ENCODE peak calls at places on chromosomes 1 and 21, in five cellular contexts. E, A, Z, G and F are unnamed samples.

GRCh38 chr1:239914827-239915231 is 176.9 kb upstream of the FMN2 start:
- DNase-seq in A (peak; percentile 81), G (no peak), Z (no peak), E (peak; percentile 14), F (no peak)

GRCh38 chr1:110150330-110151174 is at the start of gene SLC6A17:
- DNase-seq in E (peak; percentile 75), Z (peak; percentile 30), A (peak; percentile 68), G (peak; percentile 81), F (peak; percentile 61)

GRCh38 chr1:78547081-78547480 is 56.3 kb downstream of the PTGFR start:
- DNase-seq in G (no peak), A (no peak), Z (no peak), E (no peak), F (no peak)

GRCh38 chr1:241672301-241672700 is 20.2 kb downstream of the WDR64 start:
- DNase-seq in A (no peak), G (no peak), Z (no peak), E (no peak), F (no peak)

GRCh38 chr1:15949453-15950245 is 26.3 kb downstream of the ZBTB17 start:
- DNase-seq in E (peak; percentile 59), A (peak; percentile 96), G (peak; percentile 56), Z (peak; percentile 99), F (peak; percentile 80)

GRCh38 chr1:108897865-108898720 is 21.3 kb downstream of the GPSM2 start:
- DNase-seq in A (peak; percentile 79), G (no peak), Z (peak; percentile 76), E (peak; percentile 89), F (no peak)

GRCh38 chr1:114353233-114353632 is 157.8 kb downstream of the TRIM33 start:
- DNase-seq in Z (no peak), E (no peak), G (peak; percentile 46), A (peak; percentile 80), F (no peak)

GRCh38 chr1:55214903-55215193 is 316 bp downstream of the USP24 start:
- DNase-seq in E (no peak), G (peak; percentile 75), A (peak; percentile 49), Z (peak; percentile 64), F (peak; percentile 58)

GRCh38 chr1:27163093-27163492 is 8.2 kb upstream of the SLC9A1 start:
- DNase-seq in A (no peak), G (no peak), E (no peak), Z (no peak), F (no peak)

GRCh38 chr1:227891223-227891954 is 56.3 kb downstream of the WNT9A start:
- DNase-seq in E (peak; percentile 56), A (no peak), G (peak; percentile 43), Z (no peak), F (no peak)

GRCh38 chr1:166947398-166948043 is 27.8 kb downstream of the ILDR2 start:
- DNase-seq in Z (peak; percentile 69), G (peak; percentile 65), E (peak; percentile 62), A (peak; percentile 28), F (peak; percentile 58)

GRCh38 chr1:21634481-21635137 is 34.5 kb downstream of the RAP1GAP start:
- DNase-seq in G (no peak), A (no peak), Z (no peak), E (no peak), F (no peak)

GRCh38 chr21:31397939-31398338 is 53.9 kb upstream of the TIAM1 start:
- DNase-seq in E (no peak), A (no peak), Z (no peak), G (no peak), F (no peak)

GRCh38 chr1:92004129-92004528 is 25.7 kb upstream of the EPHX4 start:
- DNase-seq in E (no peak), A (no peak), Z (no peak), G (no peak), F (no peak)

GRCh38 chr1:31064685-31065309 is 720 bp downstream of the PUM1 start:
- DNase-seq in G (no peak), A (peak; percentile 17), E (peak; percentile 41), Z (no peak), F (no peak)
- H4K91ac ChIP-seq in G (peak overlapping the region; percentile 14), A (peak overlapping the region; percentile 87), E (peak overlapping the region; percentile 88), Z (peak overlapping the region; percentile 57), F (peak overlapping the region; percentile 27)

GRCh38 chr1:3167255-3167654 is 98.3 kb downstream of the PRDM16 start:
- DNase-seq in G (no peak), E (no peak), Z (no peak), A (no peak), F (no peak)

GRCh38 chr1:3162483-3162882 is 93.5 kb downstream of the PRDM16 start:
- DNase-seq in A (no peak), E (no peak), Z (no peak), G (no peak), F (no peak)

GRCh38 chr1:3163356-3163755 is 94.4 kb downstream of the PRDM16 start:
- DNase-seq in E (no peak), G (no peak), A (no peak), Z (no peak), F (no peak)

GRCh38 chr1:3166206-3166918 is 97.4 kb downstream of the PRDM16 start:
- DNase-seq in Z (no peak), E (no peak), A (no peak), G (no peak), F (no peak)

GRCh38 chr1:3164671-3165070 is 95.7 kb downstream of the PRDM16 start:
- DNase-seq in G (no peak), Z (no peak), E (no peak), A (no peak), F (no peak)
- H4K91ac ChIP-seq in G (no peak overlapping the region), Z (no peak overlapping the region), E (no peak overlapping the region), A (no peak overlapping the region), F (no peak overlapping the region)

DNA sequence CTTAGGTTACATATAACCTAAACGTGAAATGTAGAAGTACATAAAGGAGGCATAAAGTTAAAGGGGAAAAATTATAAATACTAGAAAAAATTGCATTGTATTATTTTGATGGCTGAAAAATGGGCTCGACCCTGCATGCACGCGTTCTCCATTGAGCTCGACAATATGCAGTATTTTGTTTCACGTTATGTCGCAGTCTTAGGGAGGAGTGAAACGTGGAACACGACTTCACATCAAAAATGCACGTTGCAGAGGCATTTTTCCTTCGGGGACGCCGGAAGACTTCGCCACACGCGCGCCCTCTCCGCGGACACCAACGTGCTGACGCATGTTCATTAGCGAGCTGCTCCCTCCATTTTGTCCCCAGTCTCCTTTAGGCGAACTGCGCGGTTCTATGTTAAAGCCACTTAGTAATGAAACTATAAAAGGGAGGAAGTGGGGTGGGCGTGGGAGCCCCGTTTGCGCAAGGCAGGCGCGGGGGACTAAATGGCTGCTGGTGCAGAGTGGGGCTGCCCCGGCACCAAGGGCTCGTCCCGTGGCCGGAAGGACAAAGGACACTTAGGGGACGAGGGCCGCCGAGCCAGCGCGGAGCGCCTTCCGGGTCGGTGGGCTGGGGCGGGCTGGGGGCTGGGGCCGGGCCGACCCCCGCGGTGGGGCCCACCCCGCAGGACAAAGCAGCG is 722 bp upstream of the COX20 start:
- DNase-seq in A (peak; percentile 92), E (peak; percentile 89), Z (peak; percentile 97), G (no peak), F (no peak)
- H4K91ac ChIP-seq in A (peak overlapping the region; percentile 95), E (peak overlapping the region; percentile 82), Z (peak overlapping the region; percentile 91), G (peak overlapping the region; percentile 100), F (peak overlapping the region; percentile 28)

GRCh38 chr1:229025576-229025975 is 245.3 kb upstream of the RAB4A start:
- DNase-seq in G (no peak), Z (no peak), E (no peak), A (no peak), F (no peak)
- H4K91ac ChIP-seq in G (peak overlapping the region; percentile 62), Z (peak overlapping the region; percentile 90), E (peak overlapping the region; percentile 0), A (no peak overlapping the region), F (no peak overlapping the region)

DNA sequence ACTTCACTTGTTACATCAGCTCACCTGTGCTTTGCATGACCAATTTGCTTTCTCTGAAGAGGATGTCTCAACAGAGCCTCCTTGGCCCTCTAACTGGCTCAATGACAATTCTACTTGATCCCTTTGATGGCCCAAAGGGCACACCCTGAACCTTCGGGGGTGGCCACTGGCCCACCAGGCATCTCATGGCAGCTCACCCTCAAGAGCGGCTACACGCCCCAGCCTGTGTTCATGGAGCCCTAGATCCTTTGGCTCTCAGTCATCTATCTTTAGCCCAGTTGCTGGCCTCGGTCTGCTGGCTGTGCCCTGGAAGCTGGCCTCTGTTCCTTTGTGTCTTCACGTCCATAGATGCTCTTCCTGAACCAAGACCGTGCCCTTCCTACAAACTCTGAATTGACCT is 476.7 kb downstream of the NPHP4 start:
- DNase-seq in Z (no peak), G (no peak), A (no peak), E (no peak), F (no peak)
- H4K91ac ChIP-seq in Z (no peak overlapping the region), G (no peak overlapping the region), A (no peak overlapping the region), E (no peak overlapping the region), F (no peak overlapping the region)

GRCh38 chr21:43321111-43321510 is 105.8 kb downstream of the SIK1 start:
- DNase-seq in G (no peak), Z (peak; percentile 69), E (no peak), A (peak; percentile 37), F (no peak)

GRCh38 chr21:43318841-43319781 is 107.8 kb downstream of the SIK1 start:
- DNase-seq in A (peak; percentile 87), G (no peak), E (peak; percentile 72), Z (peak; percentile 91), F (no peak)

GRCh38 chr21:43321611-43322010 is 105.3 kb downstream of the SIK1 start:
- DNase-seq in E (no peak), Z (no peak), A (no peak), G (no peak), F (no peak)

GRCh38 chr21:43322311-43322710 is 104.6 kb downstream of the SIK1 start:
- DNase-seq in A (no peak), G (no peak), E (no peak), Z (no peak), F (no peak)

DNA sequence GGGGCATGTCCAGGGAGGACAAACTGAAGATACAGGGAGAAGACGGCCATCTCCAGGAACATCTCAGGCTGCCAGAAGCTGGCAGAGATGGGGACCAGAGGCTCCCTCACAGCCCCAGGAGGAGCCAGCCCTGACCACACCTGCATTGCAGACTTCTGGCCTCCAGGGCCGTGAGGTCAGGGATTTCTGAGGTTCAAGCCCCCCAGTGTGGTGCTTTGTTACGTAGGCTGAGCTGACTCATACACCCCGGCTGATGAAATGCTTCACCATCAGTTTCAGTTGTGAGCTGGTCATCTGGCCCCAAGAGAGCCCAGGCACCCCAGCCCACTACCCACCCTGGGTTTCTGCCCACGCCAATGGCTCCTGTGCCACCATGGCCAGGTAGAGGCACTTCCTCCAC is 106.4 kb downstream of the SIK1 start:
- DNase-seq in Z (peak; percentile 34), A (no peak), G (no peak), E (no peak), F (no peak)
- H4K91ac ChIP-seq in Z (peak overlapping the region; percentile 65), A (peak overlapping the region; percentile 54), G (no peak overlapping the region), E (no peak overlapping the region), F (no peak overlapping the region)